ENCODE peak calls at places on chromosomes 13 and 19, in ten cellular contexts. F, I, X, H, T, C, G, U, O and J are unnamed samples.

GRCh38 chr13:98476106-98476505 is 100.8 kb downstream of the STK24 start:
- DNase-seq in H (no peak), G (peak), X (peak), F (peak), U (no peak), O (peak), I (peak), C (no peak), T (no peak), J (no peak)

GRCh38 chr13:86946734-86947133 is 724.4 kb upstream of the SLITRK5 start:
- DNase-seq in U (no peak), F (no peak), H (no peak), G (no peak), C (no peak), I (no peak), T (no peak), X (no peak), O (no peak), J (no peak)

GRCh38 chr19:40713939-40714338 is 2.7 kb downstream of the COQ8B start:
- DNase-seq in T (no peak), G (no peak), H (no peak), U (no peak), I (no peak), C (no peak), F (no peak), O (no peak), X (no peak), J (no peak)

GRCh38 chr19:38429811-38430156 is 3.7 kb upstream of the RYR1 start:
- DNase-seq in G (no peak), T (no peak), O (no peak), F (no peak), X (no peak), I (no peak), C (no peak), U (no peak), H (no peak), J (no peak)

GRCh38 chr19:35247526-35248309 is 1.1 kb upstream of the LSR start:
- DNase-seq in I (no peak), X (peak), U (no peak), F (no peak), O (peak), C (no peak), G (peak), H (peak), T (peak), J (peak)

GRCh38 chr19:3773814-3774515 is 1.9 kb upstream of the RAX2 start:
- DNase-seq in I (no peak), O (no peak), T (no peak), G (no peak), H (no peak), F (no peak), U (no peak), C (no peak), X (no peak), J (no peak)

GRCh38 chr13:32905864-32906180 is 110.4 kb upstream of the KL start:
- DNase-seq in H (no peak), X (no peak), C (no peak), O (no peak), F (no peak), U (no peak), G (no peak), I (peak), T (peak), J (peak)

GRCh38 chr19:15452111-15453047 is 2.6 kb upstream of the WIZ start:
- DNase-seq in C (no peak), I (peak), H (peak), G (no peak), O (no peak), U (peak), X (no peak), T (peak), F (no peak), J (no peak)

GRCh38 chr13:28204043-28204442 is 65.7 kb downstream of the PAN3 start:
- DNase-seq in X (no peak), H (no peak), G (no peak), F (no peak), U (no peak), O (no peak), I (no peak), C (no peak), T (no peak), J (no peak)

GRCh38 chr19:11338569-11339253 is 746 bp downstream of the RAB3D start:
- DNase-seq in I (no peak), H (no peak), F (no peak), G (no peak), T (peak), X (no peak), C (no peak), U (no peak), O (no peak), J (no peak)

GRCh38 chr13:27622102-27622820 is 569 bp downstream of the POLR1D start:
- DNase-seq in T (peak), X (no peak), O (no peak), G (no peak), U (no peak), C (no peak), I (peak), H (no peak), F (no peak), J (no peak)

GRCh38 chr19:17240855-17241399 is 4.8 kb downstream of the NR2F6 start:
- DNase-seq in I (no peak), H (no peak), X (no peak), F (no peak), O (no peak), T (no peak), U (no peak), G (no peak), C (no peak), J (no peak)

GRCh38 chr13:39599842-39600241 is 3.2 kb downstream of the LHFPL6 start:
- DNase-seq in U (no peak), X (no peak), G (no peak), O (no peak), I (no peak), C (no peak), H (no peak), T (no peak), F (no peak), J (no peak)

GRCh38 chr19:33335446-33335845 is 33.1 kb upstream of the CEBPA start:
- DNase-seq in T (no peak), C (no peak), I (no peak), U (no peak), F (no peak), H (no peak), O (no peak), X (no peak), G (no peak), J (no peak)

GRCh38 chr13:97629601-97630272 is 195.8 kb downstream of the RAP2A start:
- DNase-seq in X (no peak), F (no peak), H (no peak), I (no peak), T (no peak), U (no peak), G (no peak), C (no peak), O (no peak), J (peak)

GRCh38 chr19:19362075-19362474 is 41.4 kb downstream of the MAU2 start:
- DNase-seq in H (no peak), G (no peak), O (no peak), C (no peak), T (no peak), X (no peak), F (no peak), I (no peak), U (no peak), J (no peak)

GRCh38 chr13:114000151-114001040 is 26.5 kb upstream of the C13orf46 start:
- DNase-seq in U (no peak), C (no peak), F (no peak), H (peak), O (no peak), I (no peak), X (no peak), T (no peak), G (no peak), J (no peak)

GRCh38 chr19:16259385-16260159 is 61.9 kb downstream of the AP1M1 start:
- DNase-seq in C (no peak), G (no peak), I (no peak), F (no peak), H (peak), U (no peak), T (no peak), O (no peak), X (no peak), J (no peak)

GRCh38 chr19:18725755-18726416 is 42.4 kb downstream of the CRTC1 start:
- DNase-seq in T (no peak), C (no peak), G (no peak), I (no peak), O (no peak), U (no peak), H (no peak), X (no peak), F (no peak), J (no peak)

GRCh38 chr19:2315818-2316353 is 7.9 kb upstream of the LINGO3 start:
- DNase-seq in G (no peak), H (peak), I (peak), C (peak), X (no peak), U (peak), O (no peak), F (no peak), T (peak), J (no peak)

GRCh38 chr13:75635621-75636338 is at the start of gene LMO7:
- DNase-seq in F (peak), U (peak), X (peak), O (peak), H (peak), T (peak), C (peak), I (peak), G (peak), J (peak)

GRCh38 chr13:48493076-48493765 is 39.7 kb downstream of the RCBTB2 start:
- DNase-seq in I (no peak), F (no peak), O (no peak), X (no peak), H (no peak), C (no peak), T (no peak), G (no peak), U (no peak), J (no peak)

GRCh38 chr19:10986301-10987127 is 25.7 kb downstream of the SMARCA4 start:
- DNase-seq in X (no peak), I (no peak), C (no peak), H (no peak), T (no peak), U (no peak), O (no peak), F (no peak), G (no peak), J (no peak)

GRCh38 chr19:4371209-4371897 is 28.0 kb downstream of the MPND start:
- DNase-seq in I (peak), G (no peak), X (no peak), T (no peak), U (no peak), C (no peak), H (no peak), F (no peak), O (no peak), J (no peak)

GRCh38 chr13:40613954-40614353 is 52.5 kb downstream of the FOXO1 start:
- DNase-seq in U (no peak), G (no peak), C (no peak), H (no peak), T (no peak), X (no peak), F (no peak), I (no peak), O (no peak), J (no peak)

GRCh38 chr13:42836930-42837329 is 55.5 kb downstream of the FAM216B start:
- DNase-seq in I (peak), T (peak), F (no peak), H (no peak), C (no peak), U (no peak), X (no peak), G (no peak), O (no peak), J (no peak)

GRCh38 chr19:56272448-56272847 is at the start of gene EDDM13:
- DNase-seq in T (no peak), F (no peak), X (no peak), U (no peak), C (no peak), H (no peak), I (no peak), O (no peak), G (no peak), J (peak)

GRCh38 chr13:95948646-95949045 is 104.6 kb downstream of the UGGT2 start:
- DNase-seq in C (no peak), F (no peak), G (no peak), U (no peak), T (no peak), H (no peak), O (no peak), X (no peak), I (no peak), J (peak)

GRCh38 chr13:43333176-43333575 is 309.8 kb downstream of the DNAJC15 start:
- DNase-seq in C (no peak), O (no peak), F (no peak), X (no peak), H (no peak), I (no peak), U (no peak), T (no peak), G (no peak), J (no peak)

GRCh38 chr13:70960841-70961443 is 852.7 kb upstream of the KLHL1 start:
- DNase-seq in U (no peak), F (no peak), T (peak), H (no peak), C (no peak), O (no peak), X (no peak), G (no peak), I (peak), J (peak)